ENCODE peak calls at places on chromosome 2, in nine cellular contexts. One of them, this sample, is unnamed.

GRCh38 chr2:150484461-150484931 is 3.0 kb downstream of the RND3 start:
- DNase-seq in H9: no peak
- DNase-seq in IMR-90: peak
- DNase-seq in neural progenitor cell: peak
- DNase-seq in H1: no peak
- DNase-seq in hepatocyte: no peak
- DNase-seq in neuronal stem cell: no peak
- DNase-seq in osteoblast: no peak
- DNase-seq in PC-9: no peak
- DNase-seq in this sample: no peak

GRCh38 chr2:75416420-75417342 is 144.1 kb downstream of the EVA1A start:
- DNase-seq in H9: no peak
- DNase-seq in IMR-90: no peak
- DNase-seq in neural progenitor cell: no peak
- DNase-seq in H1: no peak
- DNase-seq in hepatocyte: peak
- DNase-seq in neuronal stem cell: no peak
- DNase-seq in osteoblast: no peak
- DNase-seq in PC-9: no peak
- DNase-seq in this sample: no peak

GRCh38 chr2:169478745-169479256 is 493 bp upstream of the BBS5 start:
- DNase-seq in H9: no peak
- DNase-seq in IMR-90: no peak
- DNase-seq in neural progenitor cell: no peak
- DNase-seq in H1: no peak
- DNase-seq in hepatocyte: no peak
- DNase-seq in neuronal stem cell: no peak
- DNase-seq in osteoblast: no peak
- DNase-seq in PC-9: no peak
- DNase-seq in this sample: no peak

GRCh38 chr2:30403592-30404353 is 43.3 kb upstream of the LCLAT1 start:
- DNase-seq in H9: no peak
- DNase-seq in IMR-90: no peak
- DNase-seq in neural progenitor cell: no peak
- DNase-seq in H1: no peak
- DNase-seq in hepatocyte: peak
- DNase-seq in neuronal stem cell: no peak
- DNase-seq in osteoblast: no peak
- DNase-seq in PC-9: no peak
- DNase-seq in this sample: no peak

GRCh38 chr2:186575302-186575701 is 14.6 kb upstream of the ITGAV start:
- DNase-seq in H9: no peak
- DNase-seq in IMR-90: peak
- DNase-seq in neural progenitor cell: no peak
- DNase-seq in H1: no peak
- DNase-seq in hepatocyte: peak
- DNase-seq in neuronal stem cell: no peak
- DNase-seq in osteoblast: peak
- DNase-seq in PC-9: peak
- DNase-seq in this sample: peak

GRCh38 chr2:31332521-31332920 is 82.0 kb downstream of the XDH start:
- DNase-seq in H9: no peak
- DNase-seq in IMR-90: no peak
- DNase-seq in neural progenitor cell: no peak
- DNase-seq in H1: peak
- DNase-seq in hepatocyte: no peak
- DNase-seq in neuronal stem cell: no peak
- DNase-seq in osteoblast: no peak
- DNase-seq in PC-9: no peak
- DNase-seq in this sample: no peak

GRCh38 chr2:18907508-18907907 is 318.1 kb upstream of the NT5C1B start:
- DNase-seq in H9: no peak
- DNase-seq in IMR-90: peak
- DNase-seq in neural progenitor cell: no peak
- DNase-seq in H1: no peak
- DNase-seq in hepatocyte: no peak
- DNase-seq in neuronal stem cell: no peak
- DNase-seq in osteoblast: peak
- DNase-seq in PC-9: no peak
- DNase-seq in this sample: no peak

GRCh38 chr2:237210297-237210696 is 124.6 kb downstream of the COPS8 start:
- DNase-seq in H9: no peak
- DNase-seq in IMR-90: no peak
- DNase-seq in neural progenitor cell: no peak
- DNase-seq in H1: no peak
- DNase-seq in hepatocyte: no peak
- DNase-seq in neuronal stem cell: no peak
- DNase-seq in osteoblast: no peak
- DNase-seq in PC-9: no peak
- DNase-seq in this sample: no peak

GRCh38 chr2:100755441-100755840 is 64.5 kb upstream of the NPAS2 start:
- DNase-seq in H9: no peak
- DNase-seq in IMR-90: peak
- DNase-seq in neural progenitor cell: no peak
- DNase-seq in H1: no peak
- DNase-seq in hepatocyte: no peak
- DNase-seq in neuronal stem cell: no peak
- DNase-seq in osteoblast: no peak
- DNase-seq in PC-9: peak
- DNase-seq in this sample: peak

GRCh38 chr2:171083426-171083825 is 77.3 kb downstream of the TLK1 start:
- DNase-seq in H9: no peak
- DNase-seq in IMR-90: no peak
- DNase-seq in neural progenitor cell: no peak
- DNase-seq in H1: no peak
- DNase-seq in hepatocyte: no peak
- DNase-seq in neuronal stem cell: no peak
- DNase-seq in osteoblast: no peak
- DNase-seq in PC-9: no peak
- DNase-seq in this sample: no peak

GRCh38 chr2:71166812-71167211 is 36.4 kb downstream of the MPHOSPH10 start:
- DNase-seq in H9: no peak
- DNase-seq in IMR-90: no peak
- DNase-seq in neural progenitor cell: no peak
- DNase-seq in H1: no peak
- DNase-seq in hepatocyte: no peak
- DNase-seq in neuronal stem cell: no peak
- DNase-seq in osteoblast: peak
- DNase-seq in PC-9: no peak
- DNase-seq in this sample: no peak

GRCh38 chr2:221896505-221897151 is 324.5 kb upstream of the EPHA4 start:
- DNase-seq in H9: no peak
- DNase-seq in IMR-90: peak
- DNase-seq in neural progenitor cell: peak
- DNase-seq in H1: no peak
- DNase-seq in hepatocyte: peak
- DNase-seq in neuronal stem cell: no peak
- DNase-seq in osteoblast: peak
- DNase-seq in PC-9: no peak
- DNase-seq in this sample: peak

GRCh38 chr2:33104726-33105125 is 158.0 kb downstream of the LTBP1 start:
- DNase-seq in H9: no peak
- DNase-seq in IMR-90: peak
- DNase-seq in neural progenitor cell: no peak
- DNase-seq in H1: no peak
- DNase-seq in hepatocyte: no peak
- DNase-seq in neuronal stem cell: no peak
- DNase-seq in osteoblast: peak
- DNase-seq in PC-9: no peak
- DNase-seq in this sample: peak

GRCh38 chr2:140117371-140117770 is 1337.2 kb upstream of the NXPH2 start:
- DNase-seq in H9: no peak
- DNase-seq in IMR-90: no peak
- DNase-seq in neural progenitor cell: no peak
- DNase-seq in H1: no peak
- DNase-seq in hepatocyte: peak
- DNase-seq in neuronal stem cell: no peak
- DNase-seq in osteoblast: no peak
- DNase-seq in PC-9: no peak
- DNase-seq in this sample: no peak

GRCh38 chr2:54988612-54989011 is 61.6 kb downstream of the RTN4 start:
- DNase-seq in H9: no peak
- DNase-seq in IMR-90: no peak
- DNase-seq in neural progenitor cell: no peak
- DNase-seq in H1: no peak
- DNase-seq in hepatocyte: no peak
- DNase-seq in neuronal stem cell: no peak
- DNase-seq in osteoblast: no peak
- DNase-seq in PC-9: no peak
- DNase-seq in this sample: no peak

GRCh38 chr2:128520787-128521186 is 202.1 kb upstream of the HS6ST1 start:
- DNase-seq in H9: no peak
- DNase-seq in IMR-90: no peak
- DNase-seq in neural progenitor cell: no peak
- DNase-seq in H1: no peak
- DNase-seq in hepatocyte: no peak
- DNase-seq in neuronal stem cell: no peak
- DNase-seq in osteoblast: no peak
- DNase-seq in PC-9: peak
- DNase-seq in this sample: no peak

GRCh38 chr2:129903586-129904425 is 75.7 kb upstream of the RAB6C start:
- DNase-seq in H9: peak
- DNase-seq in IMR-90: no peak
- DNase-seq in neural progenitor cell: peak
- DNase-seq in H1: peak
- DNase-seq in hepatocyte: no peak
- DNase-seq in neuronal stem cell: no peak
- DNase-seq in osteoblast: no peak
- DNase-seq in PC-9: no peak
- DNase-seq in this sample: no peak

GRCh38 chr2:191597186-191597751 is 80.7 kb upstream of the NABP1 start:
- DNase-seq in H9: no peak
- DNase-seq in IMR-90: no peak
- DNase-seq in neural progenitor cell: no peak
- DNase-seq in H1: no peak
- DNase-seq in hepatocyte: no peak
- DNase-seq in neuronal stem cell: no peak
- DNase-seq in osteoblast: no peak
- DNase-seq in PC-9: no peak
- DNase-seq in this sample: no peak

GRCh38 chr2:112093216-112093615 is 38.1 kb downstream of the TMEM87B start:
- DNase-seq in H9: no peak
- DNase-seq in IMR-90: peak
- DNase-seq in neural progenitor cell: no peak
- DNase-seq in H1: no peak
- DNase-seq in hepatocyte: no peak
- DNase-seq in neuronal stem cell: no peak
- DNase-seq in osteoblast: no peak
- DNase-seq in PC-9: no peak
- DNase-seq in this sample: no peak

GRCh38 chr2:36423172-36423571 is 67.6 kb downstream of the CRIM1 start:
- DNase-seq in H9: no peak
- DNase-seq in IMR-90: no peak
- DNase-seq in neural progenitor cell: no peak
- DNase-seq in H1: no peak
- DNase-seq in hepatocyte: no peak
- DNase-seq in neuronal stem cell: no peak
- DNase-seq in osteoblast: no peak
- DNase-seq in PC-9: no peak
- DNase-seq in this sample: no peak

DNA sequence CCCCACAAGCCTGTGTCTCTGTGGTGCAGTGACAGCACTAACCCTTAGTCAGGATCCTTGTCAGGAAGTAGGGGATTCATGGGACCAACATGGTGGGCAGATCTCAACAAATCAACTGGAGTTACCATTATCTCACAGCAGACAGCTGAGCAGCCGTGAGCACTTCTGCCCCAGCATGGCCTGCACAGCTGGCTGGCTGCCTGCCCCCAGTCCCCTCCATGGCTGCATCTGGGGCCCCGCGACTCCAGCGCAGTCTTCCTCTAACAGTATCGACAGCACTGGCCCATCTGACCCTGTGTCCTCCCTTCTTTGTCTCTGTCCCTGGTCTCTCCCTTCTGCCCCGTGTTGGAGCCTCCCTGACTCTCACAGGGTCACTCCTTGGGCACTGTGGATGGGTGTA is 4.7 kb upstream of the ADCY3 start:
- DNase-seq in H9: no peak
- DNase-seq in IMR-90: no peak
- DNase-seq in neural progenitor cell: no peak
- DNase-seq in H1: no peak
- DNase-seq in hepatocyte: no peak
- DNase-seq in neuronal stem cell: no peak
- DNase-seq in osteoblast: no peak
- DNase-seq in PC-9: no peak
- DNase-seq in this sample: no peak
- H3K4me2 ChIP-seq in H9: no peak
- H3K4me2 ChIP-seq in IMR-90: no peak
- H3K4me2 ChIP-seq in neural progenitor cell: no peak
- H3K4me2 ChIP-seq in H1: no peak
- H3K4me2 ChIP-seq in hepatocyte: no peak
- H3K4me2 ChIP-seq in neuronal stem cell: no peak
- H3K4me2 ChIP-seq in osteoblast: no peak
- H3K4me2 ChIP-seq in PC-9: no peak
- H3K4me2 ChIP-seq in this sample: no peak

GRCh38 chr2:39127973-39128372 is 7.1 kb upstream of the SOS1 start:
- DNase-seq in H9: no peak
- DNase-seq in IMR-90: peak
- DNase-seq in neural progenitor cell: no peak
- DNase-seq in H1: no peak
- DNase-seq in hepatocyte: no peak
- DNase-seq in neuronal stem cell: no peak
- DNase-seq in osteoblast: no peak
- DNase-seq in PC-9: peak
- DNase-seq in this sample: no peak
- H3K4me2 ChIP-seq in H9: no peak
- H3K4me2 ChIP-seq in IMR-90: peak
- H3K4me2 ChIP-seq in neural progenitor cell: no peak
- H3K4me2 ChIP-seq in H1: no peak
- H3K4me2 ChIP-seq in hepatocyte: no peak
- H3K4me2 ChIP-seq in neuronal stem cell: no peak
- H3K4me2 ChIP-seq in osteoblast: peak
- H3K4me2 ChIP-seq in PC-9: no peak
- H3K4me2 ChIP-seq in this sample: no peak

GRCh38 chr2:163717993-163718680 is 17.7 kb downstream of the FIGN start:
- DNase-seq in H9: no peak
- DNase-seq in IMR-90: no peak
- DNase-seq in neural progenitor cell: peak
- DNase-seq in H1: no peak
- DNase-seq in hepatocyte: no peak
- DNase-seq in neuronal stem cell: no peak
- DNase-seq in osteoblast: no peak
- DNase-seq in PC-9: no peak
- DNase-seq in this sample: no peak
- H3K4me2 ChIP-seq in H9: no peak
- H3K4me2 ChIP-seq in IMR-90: no peak
- H3K4me2 ChIP-seq in neural progenitor cell: peak
- H3K4me2 ChIP-seq in H1: peak
- H3K4me2 ChIP-seq in hepatocyte: peak
- H3K4me2 ChIP-seq in neuronal stem cell: no peak
- H3K4me2 ChIP-seq in osteoblast: peak
- H3K4me2 ChIP-seq in PC-9: no peak
- H3K4me2 ChIP-seq in this sample: no peak

DNA sequence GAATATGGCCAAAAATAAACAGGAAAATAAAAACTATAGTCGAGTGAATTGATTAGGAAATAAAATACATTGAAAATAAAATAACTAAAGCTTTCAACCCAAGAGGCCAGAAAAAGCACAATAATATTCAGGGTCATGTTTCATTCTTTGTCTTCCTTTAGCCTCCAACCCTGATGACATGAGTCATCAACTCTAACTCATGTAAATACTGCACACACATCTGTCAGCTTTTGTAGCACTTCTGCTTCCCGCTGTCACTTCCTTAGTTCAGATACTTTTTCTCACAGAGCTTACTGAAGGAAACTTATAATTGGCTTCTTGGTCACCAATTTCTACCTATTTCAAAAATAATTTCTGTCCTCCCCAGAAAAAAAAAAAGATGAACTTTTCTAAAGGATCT is 112.8 kb downstream of the UPP2 start:
- DNase-seq in H9: no peak
- DNase-seq in IMR-90: no peak
- DNase-seq in neural progenitor cell: no peak
- DNase-seq in H1: no peak
- DNase-seq in hepatocyte: peak
- DNase-seq in neuronal stem cell: no peak
- DNase-seq in osteoblast: no peak
- DNase-seq in PC-9: no peak
- DNase-seq in this sample: peak
- H3K4me2 ChIP-seq in H9: no peak
- H3K4me2 ChIP-seq in IMR-90: no peak
- H3K4me2 ChIP-seq in neural progenitor cell: no peak
- H3K4me2 ChIP-seq in H1: no peak
- H3K4me2 ChIP-seq in hepatocyte: no peak
- H3K4me2 ChIP-seq in neuronal stem cell: no peak
- H3K4me2 ChIP-seq in osteoblast: no peak
- H3K4me2 ChIP-seq in PC-9: no peak
- H3K4me2 ChIP-seq in this sample: no peak

This sample was measured in astrocyte.